ENCODE peak calls at places on chromosomes 1 and 21, in eight cellular contexts. C, U, Q, R, E, P, Z and V are unnamed samples.

GRCh38 chr1:160394673-160395072 is 5.7 kb upstream of the VANGL2 start:
- DNase-seq in C (no peak), U (no peak), Q (no peak), R (no peak), E (no peak), P (no peak), Z (no peak), V (no peak)

GRCh38 chr1:105138445-105138821 is 1388.7 kb downstream of the AMY1C start:
- DNase-seq in C (no peak), U (no peak), Q (no peak), R (no peak), E (no peak), P (no peak), Z (no peak), V (no peak)

GRCh38 chr1:60848583-60849188 is 233.7 kb upstream of the NFIA start:
- DNase-seq in C (no peak), U (peak; percentile 22), Q (no peak), R (no peak), E (no peak), P (no peak), Z (no peak), V (no peak)

GRCh38 chr1:2494323-2494693 is 18.2 kb downstream of the PLCH2 start:
- DNase-seq in C (no peak), U (peak; percentile 6), Q (peak; percentile 85), R (no peak), E (no peak), P (no peak), Z (no peak), V (no peak)

GRCh38 chr1:70318191-70318590 is 36.3 kb downstream of the ANKRD13C start:
- DNase-seq in C (no peak), U (no peak), Q (no peak), R (no peak), E (no peak), P (no peak), Z (no peak), V (no peak)

GRCh38 chr1:47587891-47588582 is 150.2 kb downstream of the FOXD2 start:
- DNase-seq in C (no peak), U (no peak), Q (no peak), R (no peak), E (no peak), P (no peak), Z (no peak), V (no peak)

GRCh38 chr21:45522986-45523385 is 19.3 kb downstream of the SLC19A1 start:
- DNase-seq in C (no peak), U (no peak), Q (no peak), R (no peak), E (no peak), P (no peak), Z (no peak), V (no peak)

GRCh38 chr1:84174051-84174556 is 30.0 kb downstream of the PRKACB start:
- DNase-seq in C (no peak), U (peak; percentile 91), Q (peak; percentile 12), R (no peak), E (no peak), P (no peak), Z (no peak), V (no peak)

GRCh38 chr1:16189921-16190499 is 22.4 kb downstream of the ARHGEF19 start:
- DNase-seq in C (peak; percentile 82), U (no peak), Q (no peak), R (no peak), E (peak; percentile 28), P (no peak), Z (no peak), V (no peak)

GRCh38 chr21:42731264-42732032 is 78.0 kb downstream of the PDE9A start:
- DNase-seq in C (no peak), U (no peak), Q (no peak), R (no peak), E (no peak), P (no peak), Z (no peak), V (no peak)

GRCh38 chr1:39927538-39927937 is 25.8 kb upstream of the MYCL start:
- DNase-seq in C (no peak), U (no peak), Q (no peak), R (no peak), E (no peak), P (no peak), Z (no peak), V (no peak)

GRCh38 chr1:223835754-223836153 is 10.0 kb downstream of the TP53BP2 start:
- DNase-seq in C (no peak), U (no peak), Q (peak; percentile 16), R (no peak), E (no peak), P (no peak), Z (no peak), V (no peak)

GRCh38 chr1:28955930-28956552 is 41.7 kb downstream of the EPB41 start:
- DNase-seq in C (no peak), U (peak; percentile 47), Q (peak; percentile 28), R (no peak), E (no peak), P (no peak), Z (no peak), V (no peak)

GRCh38 chr1:231606712-231607111 is 19.9 kb upstream of the DISC1 start:
- DNase-seq in C (no peak), U (peak; percentile 52), Q (no peak), R (no peak), E (no peak), P (no peak), Z (no peak), V (no peak)

GRCh38 chr1:207115269-207115668 is 11.2 kb downstream of the C4BPA start:
- DNase-seq in C (no peak), U (peak; percentile 43), Q (no peak), R (no peak), E (no peak), P (no peak), Z (no peak), V (no peak)